ENCODE peak calls at places on chromosomes 7 and 10, in seven cellular contexts. I is NB4; B is H9; G is substantia nigra; C is stimulated activated CD8-positive, alpha-beta memory T cell treated with anti-CD3 and anti-CD28 coated beads, Interleukin-4, amount 100 ng/mL, for 1 hour; E is activated CD4-positive, CD25-positive, alpha-beta regulatory T cell treated with anti-CD3 and anti-CD28 coated beads, Interleukin-2, amount 50 U/mL, for 16 hours; N is fibroblast of the aortic adventitia. X is an unnamed sample.

GRCh38 chr7:5824297-5824610 is 42.8 kb upstream of the RNF216 start:
- DNase-seq in I (no peak), B (no peak), G (no peak), C (no peak), E (peak), N (no peak), X (no peak)

GRCh38 chr7:37379546-37379945 is 69.1 kb downstream of the ELMO1 start:
- DNase-seq in I (no peak), B (no peak), G (no peak), C (no peak), E (no peak), N (no peak), X (no peak)

GRCh38 chr10:73762915-73763314 is 18.7 kb downstream of the SEC24C start:
- DNase-seq in I (no peak), B (no peak), G (no peak), C (no peak), E (no peak), N (no peak), X (no peak)

GRCh38 chr7:33661430-33662160 is 243.7 kb upstream of the BMPER start:
- DNase-seq in I (no peak), B (no peak), G (no peak), C (no peak), E (no peak), N (no peak), X (no peak)

GRCh38 chr7:102080371-102081243 is 206.1 kb upstream of the SH2B2 start:
- DNase-seq in I (peak), B (no peak), G (peak), C (no peak), E (no peak), N (peak), X (no peak)

GRCh38 chr7:126657599-126658358 is 595.0 kb downstream of the GRM8 start:
- DNase-seq in I (no peak), B (no peak), G (no peak), C (no peak), E (no peak), N (no peak), X (no peak)

GRCh38 chr7:66452165-66452564 is 176.5 kb upstream of the KCTD7 start:
- DNase-seq in I (no peak), B (no peak), G (no peak), C (no peak), E (no peak), N (peak), X (no peak)

GRCh38 chr7:99128076-99128950 is 15.6 kb downstream of the SMURF1 start:
- DNase-seq in I (no peak), B (no peak), G (no peak), C (no peak), E (no peak), N (no peak), X (no peak)

GRCh38 chr10:132700168-132701098 is 85.5 kb downstream of the NKX6-2 start:
- DNase-seq in I (no peak), B (peak), G (no peak), C (no peak), E (no peak), N (peak), X (no peak)

GRCh38 chr7:157692156-157693011 is 355.6 kb downstream of the DNAJB6 start:
- DNase-seq in I (peak), B (peak), G (no peak), C (no peak), E (no peak), N (no peak), X (no peak)

GRCh38 chr10:74859546-74859945 is 33.1 kb downstream of the KAT6B start:
- DNase-seq in I (peak), B (no peak), G (no peak), C (no peak), E (no peak), N (no peak), X (no peak)

GRCh38 chr10:125605167-125605566 is 77.8 kb downstream of the TEX36 start:
- DNase-seq in I (no peak), B (no peak), G (no peak), C (no peak), E (no peak), N (peak), X (no peak)

GRCh38 chr10:118506835-118507234 is 88.6 kb downstream of the PRLHR start:
- DNase-seq in I (no peak), B (no peak), G (no peak), C (no peak), E (no peak), N (no peak), X (no peak)

GRCh38 chr7:153473189-153473588 is 579.0 kb upstream of the DPP6 start:
- DNase-seq in I (no peak), B (no peak), G (no peak), C (no peak), E (no peak), N (no peak), X (no peak)

GRCh38 chr7:32062150-32062549 is 8.1 kb downstream of the PDE1C start:
- DNase-seq in I (peak), B (peak), G (peak), C (no peak), E (no peak), N (peak), X (no peak)

GRCh38 chr10:54854389-54854788 is 53.4 kb upstream of the PCDH15 start:
- DNase-seq in I (no peak), B (peak), G (no peak), C (no peak), E (no peak), N (no peak), X (no peak)

GRCh38 chr7:120925392-120925791 is 25.2 kb upstream of the ING3 start:
- DNase-seq in I (no peak), B (no peak), G (no peak), C (no peak), E (no peak), N (no peak), X (no peak)

X was measured in amniotic stem cell.